ENCODE peak calls at places on chromosomes 13 and 19, in eight cellular contexts. L is renal cortical epithelial cell; C is stimulated activated CD8-positive, alpha-beta memory T cell treated with anti-CD3 and anti-CD28 coated beads, Interleukin-7, amount 100 ng/mL, for 24 hours; S is fibroblast of pulmonary artery; N is HuH-7; J is endothelial cell; I is ELR; B is NCI-H1930. G is an unnamed sample.

GRCh38 chr13:27470042-27470830 is 19.9 kb upstream of the MTIF3 start:
- DNase-seq in L (no peak), C (no peak), S (no peak), N (no peak), J (no peak), I (no peak), B (no peak), G (no peak)

GRCh38 chr13:78777973-78778372 is 119.0 kb upstream of the OBI1 start:
- DNase-seq in L (no peak), C (no peak), S (no peak), N (no peak), J (no peak), I (no peak), B (no peak), G (no peak)

GRCh38 chr13:66329988-66330429 is 900.1 kb downstream of the PCDH9 start:
- DNase-seq in L (peak), C (no peak), S (no peak), N (no peak), J (no peak), I (peak), B (no peak), G (no peak)

GRCh38 chr19:41479757-41480191 is 36.8 kb downstream of the ERICH4 start:
- DNase-seq in L (no peak), C (no peak), S (peak), N (no peak), J (no peak), I (no peak), B (no peak), G (no peak)

GRCh38 chr19:14063100-14063499 is 1.2 kb upstream of the PALM3 start:
- DNase-seq in L (no peak), C (no peak), S (no peak), N (no peak), J (no peak), I (peak), B (no peak), G (no peak)

GRCh38 chr19:50980203-50980602 is 3.5 kb downstream of the KLK7 start:
- DNase-seq in L (no peak), C (no peak), S (no peak), N (no peak), J (no peak), I (no peak), B (no peak), G (no peak)

GRCh38 chr19:4692275-4693077 is 22.3 kb upstream of the MYDGF start:
- DNase-seq in L (no peak), C (no peak), S (no peak), N (no peak), J (no peak), I (no peak), B (no peak), G (no peak)

GRCh38 chr19:48533770-48534169 is 18.2 kb upstream of the SULT2B1 start:
- DNase-seq in L (no peak), C (no peak), S (no peak), N (no peak), J (no peak), I (peak), B (no peak), G (no peak)